ENCODE peak calls at places on chromosomes 6 and 20, in five cellular contexts. L is CD4-positive, CD25-positive, alpha-beta regulatory T cell; G is HTR-8/SVneo; V is T-cell; S is HEK293T. U is an unnamed sample.

GRCh38 chr6:2721219-2721618 is 29.5 kb downstream of the MYLK4 start:
- DNase-seq in G (no peak), L (no peak), V (no peak), S (no peak), U (no peak)

GRCh38 chr20:17858450-17859001 is 110.1 kb downstream of the SNX5 start:
- DNase-seq in S (no peak), L (no peak), G (no peak), V (no peak), U (no peak)

GRCh38 chr20:52130406-52130805 is 61.2 kb downstream of the ZFP64 start:
- DNase-seq in G (no peak), S (no peak), V (no peak), L (no peak), U (no peak)

GRCh38 chr6:106534564-106534982 is 94.7 kb downstream of the RTN4IP1 start:
- DNase-seq in V (no peak), S (no peak), G (no peak), L (no peak), U (no peak)

GRCh38 chr6:16438677-16439615 is 200.6 kb downstream of the GMPR start:
- DNase-seq in G (peak), L (peak), V (no peak), S (no peak), U (no peak)

GRCh38 chr20:25090492-25091429 is 8.8 kb upstream of the VSX1 start:
- DNase-seq in V (peak), L (peak), S (no peak), G (no peak), U (peak)

GRCh38 chr20:46622125-46622524 is 29.1 kb downstream of the SLC13A3 start:
- DNase-seq in V (no peak), L (no peak), S (no peak), G (no peak), U (no peak)

GRCh38 chr20:11247059-11247630 is 573.3 kb upstream of the JAG1 start:
- DNase-seq in L (no peak), S (no peak), V (no peak), G (no peak), U (no peak)

GRCh38 chr6:124530926-124531325 is 431.3 kb upstream of the RNF217 start:
- DNase-seq in L (no peak), S (no peak), G (no peak), V (no peak), U (no peak)

GRCh38 chr6:25232478-25232877 is 46.7 kb upstream of the CARMIL1 start:
- DNase-seq in L (no peak), S (no peak), G (no peak), V (no peak), U (no peak)

GRCh38 chr6:27517928-27518787 is 45.3 kb upstream of the ZNF184 start:
- DNase-seq in V (no peak), G (peak), L (no peak), S (peak), U (no peak)

GRCh38 chr6:106875782-106876321 is 98.7 kb downstream of the CD24 start:
- DNase-seq in V (no peak), G (no peak), S (no peak), L (no peak), U (no peak)

GRCh38 chr20:16241911-16242310 is 331.3 kb downstream of the KIF16B start:
- DNase-seq in V (no peak), L (no peak), G (no peak), S (no peak), U (no peak)

GRCh38 chr6:26232950-26233607 is 131.9 kb upstream of the BTN3A2 start:
- DNase-seq in V (no peak), L (peak), S (no peak), G (no peak), U (peak)

GRCh38 chr6:76615395-76615794 is 542.9 kb upstream of the IMPG1 start:
- DNase-seq in S (no peak), V (no peak), G (no peak), L (no peak), U (no peak)

GRCh38 chr6:170030284-170031095 is 260.4 kb downstream of the DLL1 start:
- DNase-seq in G (no peak), L (no peak), V (no peak), S (no peak), U (no peak)

GRCh38 chr6:34484899-34485298 is 19.0 kb downstream of the PACSIN1 start:
- DNase-seq in S (no peak), G (no peak), V (peak), L (no peak), U (no peak)

GRCh38 chr6:33320315-33321181 is 3.0 kb upstream of the ZBTB22 start:
- DNase-seq in G (no peak), V (no peak), L (no peak), S (no peak), U (no peak)

GRCh38 chr6:28090902-28091586 is 10.7 kb downstream of the ZNF165 start:
- DNase-seq in G (no peak), L (no peak), S (no peak), V (no peak), U (no peak)

GRCh38 chr6:27002447-27002846 is 245.1 kb upstream of the PRSS16 start:
- DNase-seq in S (no peak), V (no peak), G (no peak), L (no peak), U (no peak)

GRCh38 chr6:36682328-36683144 is 4.0 kb downstream of the CDKN1A start:
- DNase-seq in V (peak), G (no peak), L (peak), S (no peak), U (peak)

GRCh38 chr20:58980711-58981563 is at the start of gene NELFCD:
- DNase-seq in S (peak), L (peak), G (peak), V (peak), U (peak)

GRCh38 chr6:35371494-35372262 is 29.3 kb downstream of the PPARD start:
- DNase-seq in L (no peak), V (no peak), G (no peak), S (no peak), U (no peak)

GRCh38 chr6:27136978-27137814 is 110.3 kb upstream of the PRSS16 start:
- DNase-seq in G (no peak), V (no peak), L (no peak), S (no peak), U (no peak)

GRCh38 chr6:160333101-160333500 is 15.1 kb upstream of the SLC22A3 start:
- DNase-seq in G (no peak), L (no peak), S (no peak), V (no peak), U (no peak)

GRCh38 chr20:41058674-41059008 is 30.0 kb downstream of the TOP1 start:
- DNase-seq in G (no peak), L (no peak), S (no peak), V (no peak), U (no peak)

GRCh38 chr6:135251964-135252429 is 70.9 kb downstream of the MYB start:
- DNase-seq in S (no peak), G (peak), L (no peak), V (no peak), U (no peak)